ENCODE peak calls at places on chromosomes 16 and 17, in seven cellular contexts. E is fibroblast of mammary gland, D is WTC11, R is cardiac fibroblast, W is IMR-90, S is Panc1, O is OCI-LY7. N is an unnamed sample.

GRCh38 chr17:74424658-74425057 is 7.2 kb upstream of the GPRC5C start:
- DNase-seq in S (no peak), D (no peak), O (no peak), R (no peak), W (no peak), E (no peak), N (no peak)

GRCh38 chr16:83162791-83163190 is 536.0 kb downstream of the CDH13 start:
- DNase-seq in W (no peak), R (no peak), S (no peak), D (no peak), O (no peak), E (no peak), N (no peak)

GRCh38 chr17:60134396-60135159 is 15.2 kb upstream of the CA4 start:
- DNase-seq in R (peak), O (peak), S (no peak), W (peak), E (peak), D (no peak), N (no peak)

GRCh38 chr16:83231771-83232170 is 576.0 kb upstream of the HSBP1 start:
- DNase-seq in E (no peak), S (no peak), O (no peak), R (no peak), W (peak), D (no peak), N (no peak)

GRCh38 chr17:74519951-74520553 is 11.2 kb downstream of the CD300LB start:
- DNase-seq in S (no peak), O (no peak), E (no peak), W (no peak), D (no peak), R (no peak), N (peak)

GRCh38 chr17:82603981-82604448 is 44.2 kb downstream of the WDR45B start:
- DNase-seq in E (peak), S (no peak), O (no peak), D (no peak), W (peak), R (peak), N (no peak)

GRCh38 chr17:29642171-29642611 is 19.5 kb upstream of the CORO6 start:
- DNase-seq in E (no peak), R (no peak), O (no peak), W (no peak), D (no peak), S (no peak), N (no peak)

GRCh38 chr16:65154321-65154720 is 32.5 kb upstream of the CDH11 start:
- DNase-seq in R (no peak), W (no peak), O (no peak), D (peak), E (no peak), S (no peak), N (no peak)

GRCh38 chr17:42929497-42929844 is 28.9 kb downstream of the G6PC1 start:
- DNase-seq in R (no peak), O (no peak), W (no peak), D (no peak), S (no peak), E (no peak), N (no peak)

GRCh38 chr16:84044108-84044488 is 1.5 kb upstream of the SLC38A8 start:
- DNase-seq in O (peak), D (peak), S (no peak), R (peak), W (peak), E (peak), N (no peak)

GRCh38 chr17:48100591-48101011 is 677 bp downstream of the CBX1 start:
- DNase-seq in S (peak), E (peak), W (peak), D (peak), R (peak), O (no peak), N (peak)

GRCh38 chr17:73365203-73365933 is 53.6 kb upstream of the CDC42EP4 start:
- DNase-seq in S (no peak), D (no peak), W (no peak), R (no peak), E (no peak), O (no peak), N (no peak)

GRCh38 chr17:44044092-44044491 is 22.4 kb downstream of the LSM12 start:
- DNase-seq in O (no peak), W (peak), D (no peak), R (peak), S (no peak), E (peak), N (no peak)

GRCh38 chr16:87407511-87408112 is 15.5 kb downstream of the MAP1LC3B start:
- DNase-seq in O (no peak), D (no peak), W (no peak), S (no peak), E (peak), R (peak), N (no peak)

DNA sequence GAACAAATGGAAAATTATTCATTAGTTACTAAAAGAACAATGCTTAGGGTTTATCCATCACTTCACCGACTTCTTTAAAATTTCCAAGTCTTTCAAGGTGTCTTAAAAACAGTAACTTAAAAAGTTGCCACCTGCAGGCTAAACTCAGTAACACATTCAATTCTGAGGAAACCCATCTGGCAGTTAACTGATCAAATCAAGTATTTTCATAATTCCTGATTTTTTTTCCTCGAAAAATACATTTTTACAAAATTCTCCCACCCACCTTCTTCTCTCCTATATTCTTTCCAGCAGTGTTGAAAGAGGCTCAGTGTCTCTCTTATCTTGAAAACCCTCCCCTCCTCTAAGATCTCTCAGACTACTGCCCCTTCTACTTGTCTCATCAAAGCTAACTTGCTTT is 29.9 kb downstream of the PARN start:
- DNase-seq in R (peak), W (peak), D (no peak), E (peak), S (peak), O (peak), N (no peak)
- TF ChIP-seq CTCF in R (peak), W (peak), D (peak), E (peak), S (no peak), O (peak), N (peak)

DNA sequence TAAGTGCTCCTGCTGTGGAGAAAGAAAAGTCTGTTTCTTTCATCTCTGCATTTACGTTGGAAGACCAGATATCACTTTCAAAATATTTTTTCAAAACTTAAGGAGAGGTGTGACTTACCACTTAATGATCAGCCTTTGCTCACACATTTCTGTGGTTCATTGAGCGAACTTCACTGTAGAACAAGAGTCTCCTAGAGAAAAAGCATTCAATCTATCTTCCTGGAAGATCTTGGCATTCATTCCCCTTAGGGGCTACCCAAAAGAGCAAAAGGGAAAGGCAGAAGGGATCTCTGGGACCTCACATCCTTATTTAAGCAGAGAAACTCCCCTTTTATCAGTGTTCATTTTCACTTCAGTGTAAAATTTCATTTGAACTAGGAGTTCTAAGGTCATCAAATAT is 61.2 kb downstream of the HS3ST3A1 start:
- DNase-seq in D (no peak), R (peak), W (no peak), S (no peak), E (no peak), O (no peak), N (no peak)
- TF ChIP-seq CTCF in D (no peak), R (no peak), W (no peak), S (no peak), E (no peak), O (no peak), N (no peak)

GRCh38 chr16:26643519-26643918 is 423.2 kb upstream of the C16orf82 start:
- DNase-seq in D (no peak), O (peak), E (no peak), S (no peak), R (no peak), W (no peak), N (no peak)

GRCh38 chr16:26642047-26642664 is 424.6 kb upstream of the C16orf82 start:
- DNase-seq in D (no peak), W (no peak), E (no peak), S (no peak), R (no peak), O (peak), N (no peak)

GRCh38 chr16:26648851-26649250 is 417.9 kb upstream of the C16orf82 start:
- DNase-seq in W (no peak), S (no peak), R (no peak), D (no peak), E (no peak), O (peak), N (peak)

GRCh38 chr16:26644912-26645543 is 421.7 kb upstream of the C16orf82 start:
- DNase-seq in S (no peak), R (no peak), E (no peak), O (peak), W (no peak), D (no peak), N (peak)

DNA sequence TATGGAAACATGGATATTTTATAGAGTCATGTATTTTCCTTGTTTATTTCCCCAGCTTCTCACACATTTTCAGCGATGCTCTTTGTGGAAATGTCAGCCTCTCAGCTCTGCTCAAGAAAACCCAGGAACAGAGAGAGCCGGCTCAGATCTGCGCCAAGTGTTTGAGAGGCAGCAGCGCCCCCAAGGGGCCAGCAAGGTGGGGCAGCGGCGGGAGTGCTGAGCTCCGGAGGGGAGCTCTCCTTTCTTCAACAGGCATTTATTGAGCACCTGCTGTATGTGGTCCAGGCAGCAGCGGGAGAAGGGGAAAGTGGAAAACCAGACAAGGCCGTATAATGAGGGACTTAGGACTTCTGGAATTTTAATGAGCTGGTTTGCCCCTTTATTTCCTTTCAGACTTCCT is 421.1 kb upstream of the C16orf82 start:
- DNase-seq in W (no peak), E (no peak), O (peak), D (peak), R (no peak), S (no peak), N (peak)
- TF ChIP-seq CTCF in W (no peak), E (no peak), O (peak), D (peak), R (no peak), S (peak), N (no peak)

GRCh38 chr17:76147211-76148014 is 6.4 kb upstream of the FOXJ1 start:
- DNase-seq in S (no peak), E (peak), D (no peak), R (peak), W (peak), O (peak), N (no peak)
- TF ChIP-seq CTCF in S (no peak), E (peak), D (peak), R (peak), W (peak), O (peak), N (peak)

GRCh38 chr17:18002171-18002570 is 29.5 kb downstream of the DRC3 start:
- DNase-seq in W (peak), S (no peak), E (peak), D (no peak), O (no peak), R (no peak), N (no peak)

GRCh38 chr17:18004345-18004744 is 31.7 kb downstream of the DRC3 start:
- DNase-seq in R (no peak), O (no peak), W (peak), S (no peak), D (no peak), E (peak), N (no peak)

GRCh38 chr17:18006495-18007239 is 32.3 kb downstream of the ATPAF2 start:
- DNase-seq in S (no peak), O (no peak), R (no peak), E (no peak), D (peak), W (no peak), N (peak)

GRCh38 chr17:18005496-18005895 is 32.8 kb downstream of the DRC3 start:
- DNase-seq in S (no peak), E (no peak), O (no peak), R (no peak), D (no peak), W (no peak), N (no peak)

GRCh38 chr17:18004901-18005305 is 32.2 kb downstream of the DRC3 start:
- DNase-seq in W (no peak), D (peak), R (no peak), S (no peak), E (no peak), O (no peak), N (no peak)
- TF ChIP-seq CTCF in W (peak), D (peak), R (peak), S (no peak), E (peak), O (no peak), N (no peak)

DNA sequence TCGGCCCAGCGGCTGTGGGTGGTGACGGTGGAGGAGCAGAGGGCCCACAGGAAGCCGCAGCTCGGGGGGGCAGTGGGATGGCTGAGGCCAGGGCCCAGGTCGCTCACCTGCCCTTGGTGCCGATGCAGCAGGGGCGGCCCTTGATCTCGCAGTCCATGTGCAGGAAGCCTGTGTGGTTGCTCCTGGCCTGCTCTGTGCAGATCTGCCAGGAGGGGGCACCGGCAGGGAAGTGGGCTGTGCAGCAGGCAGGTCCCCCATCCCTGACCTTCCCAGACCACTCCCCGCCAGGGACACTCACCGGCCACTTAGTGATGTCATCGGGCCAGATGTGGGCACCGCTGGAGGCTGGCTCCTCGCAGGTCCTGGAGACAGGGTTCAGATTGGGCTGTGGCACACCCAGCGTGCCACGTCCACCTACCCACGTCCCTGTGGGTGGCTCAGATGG is 6.2 kb downstream of the AANAT start:
- DNase-seq in R (no peak), E (no peak), O (no peak), D (peak), S (no peak), W (no peak), N (peak)
- TF ChIP-seq CTCF in R (peak), E (peak), O (peak), D (no peak), S (no peak), W (peak), N (peak)

GRCh38 chr16:31473300-31474052 is 1.5 kb downstream of the TGFB1I1 start:
- DNase-seq in O (no peak), E (no peak), W (no peak), D (no peak), S (no peak), R (no peak), N (no peak)

GRCh38 chr16:31474173-31474714 is 2.3 kb downstream of the TGFB1I1 start:
- DNase-seq in E (peak), W (peak), S (no peak), O (no peak), D (no peak), R (peak), N (no peak)

GRCh38 chr16:31471241-31471874 is 594 bp upstream of the TGFB1I1 start:
- DNase-seq in E (no peak), O (no peak), R (no peak), S (no peak), W (peak), D (no peak), N (no peak)

GRCh38 chr16:31471875-31472558 is at the start of gene TGFB1I1:
- DNase-seq in E (peak), D (peak), R (peak), O (no peak), S (no peak), W (peak), N (no peak)

DNA sequence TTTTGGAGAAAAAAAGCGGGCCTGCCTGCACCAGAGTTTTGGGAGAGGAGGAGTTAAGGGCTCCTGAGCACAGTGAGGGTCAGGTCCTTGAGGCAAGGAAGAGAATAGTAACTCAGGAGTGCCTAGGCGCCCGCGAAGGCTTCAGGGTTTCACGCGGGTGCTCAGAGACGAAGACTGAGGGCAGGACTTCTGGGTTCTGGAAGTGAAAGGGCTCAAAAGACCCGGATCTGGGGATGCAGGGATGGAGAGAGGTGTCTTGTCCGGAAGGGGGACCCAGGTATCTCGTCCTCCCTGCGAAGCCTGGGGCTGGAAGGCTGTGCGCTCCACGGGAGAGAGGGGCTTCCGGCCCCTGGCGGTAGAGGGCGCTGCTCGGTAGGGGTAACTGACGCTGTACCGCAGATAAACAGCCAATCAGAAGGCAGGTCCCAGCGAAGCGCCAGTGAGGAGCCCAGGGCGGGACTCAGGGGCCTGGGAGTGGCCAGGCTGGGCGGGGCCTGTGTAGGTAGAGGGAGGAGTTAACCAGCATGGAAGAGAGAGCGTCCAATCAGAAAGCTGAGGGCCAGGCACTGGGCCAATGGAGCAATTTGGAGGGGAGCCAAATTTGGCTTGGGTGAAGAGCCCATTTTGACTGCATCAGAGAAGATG is 729 bp downstream of the TGFB1I1 start:
- DNase-seq in R (peak), O (no peak), W (peak), D (peak), S (peak), E (peak), N (peak)
- TF ChIP-seq CTCF in R (peak), O (peak), W (peak), D (peak), S (peak), E (peak), N (peak)

DNA sequence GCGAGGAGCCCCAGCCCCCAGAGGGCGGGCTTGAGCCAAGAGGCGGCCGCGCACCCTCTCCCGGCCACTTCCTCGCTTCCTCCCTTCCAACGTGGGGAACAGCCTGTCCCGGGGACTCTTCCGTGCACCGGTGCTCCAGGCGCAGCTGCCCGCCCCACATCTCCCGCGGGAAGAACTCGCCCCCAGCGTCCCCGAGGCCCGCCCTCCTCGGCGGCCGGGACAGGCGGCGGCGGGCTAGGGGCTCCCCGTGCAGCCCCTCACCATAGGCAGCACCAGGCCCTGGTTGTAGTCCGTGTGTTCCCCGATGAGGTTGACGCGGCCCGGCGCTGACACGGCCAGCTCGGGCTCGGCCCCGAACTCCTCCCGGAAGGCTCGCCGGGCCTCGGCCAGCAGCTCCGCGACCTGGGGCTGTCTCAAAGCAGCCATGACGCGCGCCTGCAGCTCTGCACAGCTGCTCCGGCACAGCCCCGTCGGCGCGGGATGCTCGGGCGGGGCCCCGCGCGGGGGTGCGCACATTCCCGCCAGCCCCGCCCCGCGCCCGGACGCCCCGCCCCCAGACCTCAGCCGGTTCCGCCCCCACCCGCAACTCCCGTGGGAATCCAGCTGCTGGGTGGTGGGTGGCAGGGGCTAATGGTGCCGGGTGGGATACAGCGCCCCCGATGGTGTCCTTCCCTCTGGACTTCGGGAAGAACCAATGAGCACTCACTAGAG is at the start of gene GALK1:
- DNase-seq in O (peak), E (peak), D (peak), R (peak), S (no peak), W (peak), N (peak)
- TF ChIP-seq CTCF in O (peak), E (peak), D (no peak), R (peak), S (peak), W (peak), N (peak)

GRCh38 chr17:11645426-11645825 is 47.2 kb downstream of the DNAH9 start:
- DNase-seq in D (no peak), E (no peak), W (no peak), O (no peak), S (no peak), R (no peak), N (no peak)
- TF ChIP-seq CTCF in D (no peak), E (no peak), W (no peak), O (no peak), S (no peak), R (no peak), N (no peak)

N was measured in osteocyte.